ENCODE peak calls at places on chromosomes 5 and 9, in eight cellular contexts. R is kidney epithelial cell, E is epithelial cell of proximal tubule, Q is pancreas, N is WERI-Rb-1, X is cardiac muscle cell, T is IMR-90, S is right atrium auricular region. J is an unnamed sample.
A peak's percentile ranks its signal among the peaks of the same experiment; 100 is the strongest.

GRCh38 chr5:134519989-134520388 is 5.5 kb upstream of the JADE2 start:
- DNase-seq in R (no peak), E (no peak), Q (no peak), N (no peak), X (no peak), T (no peak), S (no peak), J (no peak)

GRCh38 chr5:73254634-73255033 is 81.6 kb downstream of the TMEM174 start:
- DNase-seq in R (no peak), E (no peak), Q (no peak), N (no peak), X (no peak), T (no peak), S (no peak), J (no peak)

GRCh38 chr9:84317563-84317962 is 23.0 kb downstream of the SLC28A3 start:
- DNase-seq in R (no peak), E (no peak), Q (no peak), N (no peak), X (no peak), T (no peak), S (no peak), J (no peak)

GRCh38 chr5:42828661-42829060 is 17.0 kb upstream of the SELENOP start:
- DNase-seq in R (no peak), E (no peak), Q (no peak), N (no peak), X (peak; percentile 23), T (no peak), S (no peak), J (no peak)

GRCh38 chr5:10283927-10284635 is 23.6 kb downstream of the CMBL start:
- DNase-seq in R (no peak), E (no peak), Q (peak; percentile 73), N (peak; percentile 94), X (peak; percentile 84), T (peak; percentile 60), S (peak; percentile 86), J (peak; percentile 87)

GRCh38 chr9:116899337-116900006 is 212.4 kb downstream of the TRIM32 start:
- DNase-seq in R (peak; percentile 92), E (peak; percentile 79), Q (no peak), N (no peak), X (no peak), T (peak; percentile 45), S (no peak), J (no peak)

GRCh38 chr5:128470663-128471062 is 67.4 kb downstream of the FBN2 start:
- DNase-seq in R (no peak), E (no peak), Q (no peak), N (no peak), X (peak; percentile 45), T (peak; percentile 62), S (no peak), J (no peak)

GRCh38 chr9:12811935-12812334 is 37.1 kb downstream of the LURAP1L start:
- DNase-seq in R (no peak), E (no peak), Q (no peak), N (no peak), X (no peak), T (no peak), S (no peak), J (no peak)

GRCh38 chr9:100670719-100671118 is 92.8 kb downstream of the CAVIN4 start:
- DNase-seq in R (peak; percentile 25), E (peak; percentile 48), Q (no peak), N (no peak), X (no peak), T (no peak), S (no peak), J (no peak)

DNA sequence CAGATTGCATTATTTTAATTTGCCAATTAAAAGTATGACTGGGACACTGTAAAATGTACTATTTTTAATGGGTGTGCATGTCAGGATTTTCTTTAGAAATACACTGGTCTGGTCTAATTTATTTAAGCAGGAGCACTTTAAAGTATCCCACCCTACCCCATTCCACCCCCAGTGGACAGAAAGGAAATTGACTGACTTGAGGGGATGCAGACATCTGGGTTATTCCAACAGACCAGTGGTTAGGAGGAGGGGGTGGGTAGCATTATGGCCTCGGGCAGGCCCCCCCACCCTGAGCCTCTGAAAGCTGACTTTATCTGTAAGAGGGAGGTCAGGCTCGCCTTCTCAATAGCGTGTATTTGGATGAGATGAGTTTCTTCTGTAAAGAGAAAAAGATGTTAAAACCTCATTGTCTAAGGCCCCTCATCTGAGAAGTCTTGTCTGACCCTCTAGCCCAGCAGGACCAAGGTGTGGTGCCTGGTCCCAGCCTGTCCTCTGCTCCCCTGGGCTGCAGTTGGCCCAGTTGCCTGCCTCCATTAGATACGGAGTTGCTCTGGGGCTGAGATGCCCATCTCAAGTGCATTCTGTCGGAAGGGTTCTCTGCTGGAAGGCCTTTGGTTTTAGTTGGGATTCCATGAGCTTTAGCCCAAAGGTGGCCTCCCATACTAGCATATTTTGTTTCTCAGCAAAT is 4.4 kb downstream of the HNRNPAB start:
- DNase-seq in R (no peak), E (no peak), Q (no peak), N (no peak), X (no peak), T (no peak), S (no peak), J (no peak)
- TF ChIP-seq CTCF in R (peak; percentile 11), E (peak; percentile 35), Q (no peak), N (peak; percentile 1), X (no peak), T (peak; percentile 21), S (no peak), J (peak; percentile 17)

GRCh38 chr5:151048526-151048925 is 28.1 kb downstream of the GPX3 start:
- DNase-seq in R (no peak), E (no peak), Q (no peak), N (no peak), X (peak; percentile 38), T (no peak), S (no peak), J (no peak)
- TF ChIP-seq CTCF in R (peak; percentile 43), E (peak; percentile 59), Q (no peak), N (peak; percentile 34), X (peak; percentile 42), T (peak; percentile 34), S (no peak), J (no peak)

GRCh38 chr5:64384761-64385160 is 121.1 kb upstream of the RGS7BP start:
- DNase-seq in R (peak; percentile 7), E (peak; percentile 13), Q (no peak), N (peak; percentile 40), X (peak; percentile 16), T (no peak), S (no peak), J (peak; percentile 2)
- TF ChIP-seq CTCF in R (peak; percentile 51), E (peak; percentile 52), Q (no peak), N (peak; percentile 49), X (no peak), T (no peak), S (no peak), J (peak; percentile 9)

GRCh38 chr9:34178698-34179527 is at the start of gene UBAP1:
- DNase-seq in R (peak; percentile 86), E (peak; percentile 81), Q (peak; percentile 97), N (peak; percentile 97), X (peak; percentile 99), T (peak; percentile 97), S (peak; percentile 98), J (peak; percentile 96)
- TF ChIP-seq CTCF in R (no peak), E (no peak), Q (no peak), N (no peak), X (no peak), T (no peak), S (no peak), J (no peak)

GRCh38 chr9:121563425-121563824 is 63.8 kb upstream of the GGTA1 start:
- DNase-seq in R (no peak), E (no peak), Q (no peak), N (no peak), X (no peak), T (no peak), S (no peak), J (no peak)

GRCh38 chr9:121563881-121564460 is 64.3 kb upstream of the GGTA1 start:
- DNase-seq in R (no peak), E (no peak), Q (no peak), N (no peak), X (no peak), T (no peak), S (no peak), J (no peak)

GRCh38 chr9:121562261-121562780 is 62.7 kb upstream of the GGTA1 start:
- DNase-seq in R (no peak), E (no peak), Q (no peak), N (no peak), X (no peak), T (no peak), S (no peak), J (no peak)

GRCh38 chr9:121560921-121561320 is 61.3 kb upstream of the GGTA1 start:
- DNase-seq in R (no peak), E (no peak), Q (no peak), N (no peak), X (no peak), T (no peak), S (no peak), J (no peak)

GRCh38 chr9:121561385-121562222 is 62.0 kb upstream of the GGTA1 start:
- DNase-seq in R (no peak), E (no peak), Q (no peak), N (no peak), X (no peak), T (no peak), S (no peak), J (no peak)
- TF ChIP-seq CTCF in R (peak; percentile 12), E (peak; percentile 22), Q (no peak), N (peak; percentile 61), X (no peak), T (no peak), S (peak; percentile 24), J (no peak)